ENCODE peak calls at places on chromosomes 3 and 15, in six cellular contexts. J is RWPE1; V is fibroblast of the conjunctiva; W is astrocyte of the spinal cord; R is GM23338; Q is activated naive CD8-positive, alpha-beta T cell treated with anti-CD3 and anti-CD28 coated beads, Interleukin-2, amount 50 U/mL, for 16 hours. I is an unnamed sample.

GRCh38 chr3:2354702-2355101 is 256.0 kb downstream of the CNTN4 start:
- DNase-seq in J (no peak), V (peak; percentile 36), W (peak; percentile 50), R (peak; percentile 19), Q (no peak), I (no peak)

GRCh38 chr15:36108539-36108938 is 470.9 kb upstream of the CDIN1 start:
- DNase-seq in J (no peak), V (no peak), W (no peak), R (no peak), Q (no peak), I (no peak)

GRCh38 chr3:12884104-12884742 is 42.9 kb upstream of the RPL32 start:
- DNase-seq in J (no peak), V (no peak), W (peak; percentile 20), R (no peak), Q (no peak), I (no peak)

GRCh38 chr3:56987238-56987932 is 73.1 kb upstream of the SPATA12 start:
- DNase-seq in J (no peak), V (no peak), W (no peak), R (peak; percentile 45), Q (no peak), I (no peak)

GRCh38 chr3:25103391-25103790 is 324.7 kb upstream of the RARB start:
- DNase-seq in J (no peak), V (no peak), W (no peak), R (no peak), Q (no peak), I (no peak)

GRCh38 chr3:42317137-42317536 is 51.2 kb upstream of the CCK start:
- DNase-seq in J (no peak), V (no peak), W (no peak), R (no peak), Q (no peak), I (no peak)

GRCh38 chr3:158105124-158105709 is 1.0 kb downstream of the SHOX2 start:
- DNase-seq in J (no peak), V (no peak), W (no peak), R (peak; percentile 57), Q (no peak), I (no peak)

GRCh38 chr3:182509844-182510460 is 283.4 kb upstream of the ATP11B start:
- DNase-seq in J (no peak), V (no peak), W (no peak), R (no peak), Q (no peak), I (no peak)

GRCh38 chr15:33971811-33972210 is 3.5 kb downstream of the CHRM5 start:
- DNase-seq in J (no peak), V (no peak), W (no peak), R (no peak), Q (no peak), I (no peak)

GRCh38 chr3:71662056-71662455 is 63.1 kb downstream of the EIF4E3 start:
- DNase-seq in J (no peak), V (no peak), W (no peak), R (no peak), Q (no peak), I (no peak)

GRCh38 chr3:72446406-72447058 is 401.7 kb downstream of the SHQ1 start:
- DNase-seq in J (peak; percentile 20), V (no peak), W (peak; percentile 29), R (peak; percentile 55), Q (no peak), I (no peak)

GRCh38 chr3:127820871-127821853 is 1.2 kb downstream of the MGLL start:
- DNase-seq in J (no peak), V (no peak), W (peak; percentile 23), R (no peak), Q (no peak), I (peak; percentile 84)

GRCh38 chr3:35322070-35322469 is 317.3 kb upstream of the ARPP21 start:
- DNase-seq in J (no peak), V (peak; percentile 61), W (peak; percentile 20), R (no peak), Q (no peak), I (no peak)

GRCh38 chr15:79943820-79944219 is 27.2 kb downstream of the BCL2A1 start:
- DNase-seq in J (no peak), V (peak; percentile 21), W (no peak), R (no peak), Q (no peak), I (no peak)

GRCh38 chr3:127674793-127675189 is 2.0 kb downstream of the ABTB1 start:
- DNase-seq in J (no peak), V (no peak), W (no peak), R (no peak), Q (no peak), I (peak; percentile 46)

GRCh38 chr15:74531144-74531811 is 9.7 kb upstream of the ARID3B start:
- DNase-seq in J (no peak), V (no peak), W (peak; percentile 95), R (peak; percentile 95), Q (no peak), I (no peak)

GRCh38 chr3:32972482-32973146 is 21.2 kb downstream of the CCR4 start:
- DNase-seq in J (no peak), V (no peak), W (no peak), R (no peak), Q (no peak), I (no peak)

GRCh38 chr15:70094690-70095311 is 2.9 kb downstream of the TLE3 start:
- DNase-seq in J (no peak), V (no peak), W (no peak), R (no peak), Q (no peak), I (no peak)

GRCh38 chr3:160128086-160128485 is 97.1 kb upstream of the C3orf80 start:
- DNase-seq in J (no peak), V (no peak), W (no peak), R (no peak), Q (no peak), I (no peak)

GRCh38 chr3:143881102-143881501 is 32.8 kb upstream of the SLC9A9 start:
- DNase-seq in J (no peak), V (no peak), W (no peak), R (no peak), Q (no peak), I (no peak)

GRCh38 chr3:15499536-15499935 is 22.0 kb downstream of the COLQ start:
- DNase-seq in J (no peak), V (no peak), W (no peak), R (no peak), Q (no peak), I (no peak)

GRCh38 chr3:73419993-73420392 is 204.7 kb downstream of the PDZRN3 start:
- DNase-seq in J (no peak), V (no peak), W (no peak), R (no peak), Q (no peak), I (no peak)

GRCh38 chr3:161991901-161992300 is 495.3 kb downstream of the OTOL1 start:
- DNase-seq in J (no peak), V (no peak), W (no peak), R (no peak), Q (no peak), I (no peak)